ENCODE peak calls at places on chromosomes 16 and 17, in six cellular contexts. L, N, D, K, I and M are unnamed samples.
A peak's percentile ranks its signal among the peaks of the same experiment; 100 is the strongest.

GRCh38 chr17:58706351-58707140 is 14.1 kb downstream of the RAD51C start:
- DNase-seq in L (no peak), N (no peak), D (no peak), K (no peak), I (no peak), M (no peak)

GRCh38 chr16:73610160-73610559 is 562.2 kb upstream of the ZFHX3 start:
- DNase-seq in L (no peak), N (no peak), D (no peak), K (no peak), I (no peak), M (no peak)

GRCh38 chr17:75681289-75681688 is 14.2 kb downstream of the SAP30BP start:
- DNase-seq in L (no peak), N (no peak), D (no peak), K (no peak), I (no peak), M (no peak)

GRCh38 chr16:2487903-2488531 is 13.1 kb downstream of the TBC1D24 start:
- DNase-seq in L (no peak), N (no peak), D (no peak), K (no peak), I (no peak), M (no peak)

GRCh38 chr16:77788196-77789084 is at the start of gene VAT1L:
- DNase-seq in L (no peak), N (no peak), D (no peak), K (no peak), I (no peak), M (no peak)

GRCh38 chr17:15883617-15884111 is 61.3 kb upstream of the ADORA2B start:
- DNase-seq in L (no peak), N (no peak), D (no peak), K (peak; percentile 2), I (no peak), M (no peak)

GRCh38 chr16:85303354-85303883 is 191.1 kb upstream of the CIBAR2 start:
- DNase-seq in L (peak; percentile 81), N (no peak), D (peak; percentile 64), K (peak; percentile 65), I (peak; percentile 56), M (no peak)

GRCh38 chr16:62018301-62019060 is 17.8 kb downstream of the CDH8 start:
- DNase-seq in L (no peak), N (no peak), D (no peak), K (no peak), I (no peak), M (no peak)

GRCh38 chr16:77711775-77712174 is 10.5 kb upstream of the NUDT7 start:
- DNase-seq in L (no peak), N (no peak), D (peak; percentile 62), K (no peak), I (no peak), M (no peak)

GRCh38 chr17:80837711-80838110 is 153.9 kb upstream of the CHMP6 start:
- DNase-seq in L (no peak), N (no peak), D (no peak), K (no peak), I (no peak), M (no peak)

GRCh38 chr16:2783581-2784375 is 3.6 kb downstream of the PRSS33 start:
- DNase-seq in L (peak; percentile 50), N (no peak), D (no peak), K (no peak), I (peak; percentile 8), M (no peak)

GRCh38 chr16:57764341-57765159 is 29.0 kb downstream of the KATNB1 start:
- DNase-seq in L (no peak), N (no peak), D (no peak), K (peak; percentile 90), I (no peak), M (no peak)

GRCh38 chr17:69326302-69327059 is 452 bp downstream of the ABCA5 start:
- DNase-seq in L (no peak), N (no peak), D (peak; percentile 25), K (no peak), I (no peak), M (no peak)

GRCh38 chr16:86517033-86517432 is 6.7 kb downstream of the FOXF1 start:
- DNase-seq in L (peak; percentile 83), N (no peak), D (no peak), K (no peak), I (no peak), M (no peak)

GRCh38 chr17:66123163-66123562 is 68.8 kb downstream of the CEP112 start:
- DNase-seq in L (no peak), N (no peak), D (no peak), K (peak; percentile 15), I (no peak), M (no peak)

GRCh38 chr16:35734728-35735402 is 2275.5 kb downstream of the TP53TG3F start:
- DNase-seq in L (no peak), N (no peak), D (no peak), K (no peak), I (no peak), M (peak; percentile 70)

GRCh38 chr16:85423186-85423550 is 190.0 kb upstream of the GSE1 start:
- DNase-seq in L (no peak), N (no peak), D (no peak), K (no peak), I (peak; percentile 17), M (peak; percentile 75)

GRCh38 chr17:50218771-50219315 is 17.4 kb upstream of the COL1A1 start:
- DNase-seq in L (peak; percentile 73), N (no peak), D (no peak), K (peak; percentile 49), I (peak; percentile 63), M (peak; percentile 17)

GRCh38 chr17:77049440-77049839 is 91.3 kb upstream of the SEC14L1 start:
- DNase-seq in L (no peak), N (no peak), D (no peak), K (peak; percentile 24), I (no peak), M (no peak)

GRCh38 chr16:27169511-27170071 is 33.7 kb upstream of the KDM8 start:
- DNase-seq in L (no peak), N (no peak), D (peak; percentile 40), K (no peak), I (no peak), M (no peak)

GRCh38 chr16:82160226-82160625 is 9.8 kb downstream of the MPHOSPH6 start:
- DNase-seq in L (no peak), N (no peak), D (no peak), K (no peak), I (no peak), M (no peak)

GRCh38 chr17:8745586-8746500 is 1.2 kb upstream of the CCDC42 start:
- DNase-seq in L (peak; percentile 83), N (peak; percentile 30), D (peak; percentile 68), K (peak; percentile 16), I (peak; percentile 76), M (peak; percentile 94)

GRCh38 chr17:56812971-56813388 is 20.7 kb downstream of the C17orf67 start:
- DNase-seq in L (no peak), N (no peak), D (no peak), K (no peak), I (no peak), M (no peak)

GRCh38 chr17:40515491-40516041 is 14.1 kb upstream of the TNS4 start:
- DNase-seq in L (peak; percentile 24), N (no peak), D (no peak), K (no peak), I (no peak), M (no peak)

GRCh38 chr17:57502696-57503307 is 242.3 kb downstream of the CCDC182 start:
- DNase-seq in L (no peak), N (no peak), D (no peak), K (no peak), I (no peak), M (no peak)

GRCh38 chr17:50547736-50548083 is 736 bp downstream of the SPATA20 start:
- DNase-seq in L (no peak), N (no peak), D (peak; percentile 49), K (no peak), I (no peak), M (no peak)

GRCh38 chr17:58534901-58535421 is 20.5 kb upstream of the MTMR4 start:
- DNase-seq in L (no peak), N (no peak), D (no peak), K (peak; percentile 24), I (no peak), M (no peak)

GRCh38 chr16:15427648-15428239 is 6.6 kb upstream of the BMERB1 start:
- DNase-seq in L (peak; percentile 83), N (peak; percentile 35), D (peak; percentile 62), K (peak; percentile 50), I (peak; percentile 75), M (peak; percentile 49)

GRCh38 chr17:63426041-63426916 is 19.8 kb downstream of the CYB561 start:
- DNase-seq in L (peak; percentile 42), N (no peak), D (no peak), K (no peak), I (no peak), M (no peak)

GRCh38 chr16:89705006-89705405 is 3.5 kb upstream of the SPATA2L start:
- DNase-seq in L (no peak), N (no peak), D (no peak), K (no peak), I (peak; percentile 19), M (no peak)
- TF ChIP-seq POLR2A in L (no peak), N (no peak), D (no peak), K (no peak), I (no peak), M (no peak)

DNA sequence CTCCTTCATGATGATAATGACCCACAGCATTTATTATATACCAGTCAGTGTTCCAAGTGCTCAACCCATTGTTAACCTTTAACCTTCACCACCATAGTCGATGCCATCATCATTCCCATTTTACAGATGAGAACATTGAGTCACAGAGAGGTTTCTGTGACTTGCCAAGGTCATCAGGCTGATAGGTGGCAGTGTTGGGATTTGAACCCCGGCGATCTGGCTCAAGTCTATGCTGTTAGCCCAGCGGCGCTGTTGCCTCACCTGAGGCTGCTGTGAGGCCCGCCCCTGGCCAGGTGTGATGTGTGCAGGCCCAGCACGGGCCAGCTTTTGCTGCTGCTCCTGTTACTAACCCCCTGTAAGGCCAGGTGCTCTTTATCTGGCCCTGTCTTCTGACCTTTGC is 101.2 kb downstream of the OR1D5 start:
- DNase-seq in L (no peak), N (no peak), D (no peak), K (no peak), I (no peak), M (peak; percentile 64)
- H3K4me3 ChIP-seq in L (no peak overlapping the region), N (no peak overlapping the region), D (no peak overlapping the region), K (no peak overlapping the region), I (no peak overlapping the region), M (no peak overlapping the region)

GRCh38 chr16:535446-536405 is 8.2 kb downstream of the CAPN15 start:
- DNase-seq in L (no peak), N (no peak), D (peak; percentile 81), K (peak; percentile 54), I (no peak), M (no peak)
- TF ChIP-seq POLR2A in L (no peak), N (no peak), D (no peak), K (no peak), I (no peak), M (no peak)

GRCh38 chr17:45170280-45170975 is 8.8 kb downstream of the HEXIM2 start:
- DNase-seq in L (no peak), N (no peak), D (no peak), K (no peak), I (no peak), M (no peak)

GRCh38 chr17:45171338-45172231 is 9.9 kb downstream of the HEXIM2 start:
- DNase-seq in L (peak; percentile 80), N (peak; percentile 76), D (peak; percentile 27), K (no peak), I (no peak), M (peak; percentile 93)

GRCh38 chr17:45170976-45171337 is 9.3 kb downstream of the HEXIM2 start:
- DNase-seq in L (peak; percentile 91), N (peak; percentile 91), D (peak; percentile 31), K (peak; percentile 44), I (peak; percentile 51), M (peak; percentile 81)

GRCh38 chr17:45172232-45172540 is 10.5 kb downstream of the HEXIM2 start:
- DNase-seq in L (no peak), N (no peak), D (no peak), K (no peak), I (no peak), M (no peak)

GRCh38 chr17:45172541-45173286 is 11.0 kb downstream of the HEXIM2 start:
- DNase-seq in L (peak; percentile 89), N (peak; percentile 79), D (peak; percentile 69), K (peak; percentile 87), I (peak; percentile 39), M (peak; percentile 93)
- H3K4me3 ChIP-seq in L (peak overlapping the region; percentile 42), N (peak overlapping the region; percentile 63), D (peak overlapping the region; percentile 41), K (peak overlapping the region; percentile 60), I (peak overlapping the region; percentile 20), M (no peak overlapping the region)